ENCODE peak calls at places on chromosomes 11 and 22, in five cellular contexts. A is CD8-positive, alpha-beta memory T cell; P is astrocyte of the cerebellum; M is kidney epithelial cell; Q is fibroblast of mammary gland. B is an unnamed sample.

GRCh38 chr22:30414525-30415047 is 11.0 kb upstream of the MTFP1 start:
- DNase-seq in Q (no peak), A (no peak), M (no peak), P (no peak), B (no peak)

GRCh38 chr22:49855491-49855911 is 1.9 kb downstream of the ZBED4 start:
- DNase-seq in P (no peak), Q (peak), M (no peak), A (no peak), B (no peak)

GRCh38 chr11:94186342-94187203 is 57.9 kb downstream of the PANX1 start:
- DNase-seq in Q (no peak), A (no peak), M (no peak), P (no peak), B (no peak)

GRCh38 chr22:41822289-41823057 is 10.4 kb upstream of the SREBF2 start:
- DNase-seq in A (peak), M (no peak), P (peak), Q (peak), B (peak)

GRCh38 chr22:46587492-46588278 is 32.5 kb upstream of the GRAMD4 start:
- DNase-seq in Q (no peak), M (no peak), A (no peak), P (no peak), B (no peak)

GRCh38 chr11:119791701-119792151 is 62.7 kb upstream of the NECTIN1 start:
- DNase-seq in M (no peak), A (peak), Q (peak), P (peak), B (peak)

GRCh38 chr11:17494019-17494418 is 17.4 kb upstream of the ABCC8 start:
- DNase-seq in Q (no peak), A (no peak), M (no peak), P (no peak), B (no peak)

GRCh38 chr11:60169264-60169915 is 13.5 kb downstream of the MS4A6A start:
- DNase-seq in A (no peak), Q (peak), M (peak), P (no peak), B (no peak)

GRCh38 chr11:102837646-102838045 is 5.8 kb downstream of the MMP3 start:
- DNase-seq in P (no peak), M (no peak), A (no peak), Q (no peak), B (no peak)

GRCh38 chr11:58330861-58331260 is 28.0 kb downstream of the OR5B17 start:
- DNase-seq in Q (peak), A (no peak), M (no peak), P (no peak), B (peak)

GRCh38 chr11:12889243-12889642 is 119.9 kb upstream of the RASSF10 start:
- DNase-seq in P (no peak), A (no peak), Q (peak), M (no peak), B (peak)
- H3K4me3 ChIP-seq in P (no peak), A (no peak), Q (no peak), M (no peak), B (no peak)

DNA sequence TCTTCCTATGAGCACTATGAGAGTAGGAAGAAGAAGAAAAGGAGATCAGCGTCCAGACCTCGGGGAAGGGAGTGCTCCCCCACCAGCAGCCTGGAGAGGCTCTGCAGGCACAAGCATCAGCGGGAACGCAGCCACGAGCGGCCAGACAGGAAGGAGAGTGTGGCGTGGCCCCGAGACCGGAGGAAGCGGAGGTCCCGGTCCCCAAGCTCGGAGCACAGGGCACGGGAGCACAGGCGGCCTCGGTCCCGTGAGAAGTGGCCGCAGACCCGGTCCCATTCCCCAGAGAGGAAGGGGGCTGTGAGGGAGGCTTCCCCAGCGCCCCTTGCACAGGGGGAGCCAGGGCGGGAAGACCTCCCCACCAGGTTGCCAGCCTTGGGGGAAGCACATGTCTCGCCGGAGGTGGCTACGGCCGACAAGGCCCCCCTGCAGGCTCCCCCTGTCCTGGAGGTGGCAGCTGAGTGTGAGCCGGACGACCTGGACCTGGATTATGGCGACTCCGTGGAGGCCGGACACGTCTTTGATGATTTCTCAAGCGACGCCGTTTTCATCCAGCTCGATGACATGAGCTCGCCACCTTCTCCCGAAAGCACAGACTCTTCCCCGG is 6.9 kb downstream of the IRF7 start:
- DNase-seq in M (no peak), P (no peak), A (no peak), Q (no peak), B (no peak)
- H3K4me3 ChIP-seq in M (no peak), P (no peak), A (no peak), Q (no peak), B (no peak)

GRCh38 chr22:20430641-20431519 is 6.7 kb downstream of the SCARF2 start:
- DNase-seq in Q (no peak), P (no peak), A (peak), M (no peak), B (no peak)
- H3K4me3 ChIP-seq in Q (no peak), P (peak), A (peak), M (peak), B (no peak)

DNA sequence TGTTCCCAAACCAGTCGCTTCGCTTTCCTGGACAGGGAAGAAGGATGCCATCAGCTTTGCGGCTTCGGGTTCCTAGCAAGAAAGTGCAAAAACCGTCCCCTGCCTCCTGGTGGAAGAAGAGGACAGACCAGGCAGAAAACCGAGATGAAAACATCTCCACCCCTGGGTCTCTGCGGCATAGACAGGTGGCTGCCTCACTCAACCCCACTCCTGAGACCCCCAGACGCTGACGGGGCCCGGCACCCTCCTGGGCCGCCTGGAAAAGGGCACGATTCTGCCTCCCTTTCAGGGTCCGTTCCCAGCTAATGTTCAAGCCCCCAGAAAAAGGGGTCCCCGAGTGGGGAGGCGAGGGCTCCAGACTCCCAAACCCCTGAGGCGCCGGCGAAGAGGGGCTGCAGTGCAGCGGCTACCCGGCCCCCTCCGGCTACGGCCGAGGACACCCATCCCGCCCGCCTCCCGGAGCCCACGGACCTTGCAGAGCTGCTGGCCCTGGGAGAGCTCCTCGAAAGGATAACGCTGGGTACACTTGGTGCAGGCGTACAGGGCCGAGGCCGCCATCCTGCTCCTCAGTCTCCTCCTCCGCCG is 569 bp downstream of the FAM76B start:
- DNase-seq in Q (peak), A (no peak), M (no peak), P (peak), B (no peak)
- H3K4me3 ChIP-seq in Q (peak), A (peak), M (peak), P (peak), B (peak)

DNA sequence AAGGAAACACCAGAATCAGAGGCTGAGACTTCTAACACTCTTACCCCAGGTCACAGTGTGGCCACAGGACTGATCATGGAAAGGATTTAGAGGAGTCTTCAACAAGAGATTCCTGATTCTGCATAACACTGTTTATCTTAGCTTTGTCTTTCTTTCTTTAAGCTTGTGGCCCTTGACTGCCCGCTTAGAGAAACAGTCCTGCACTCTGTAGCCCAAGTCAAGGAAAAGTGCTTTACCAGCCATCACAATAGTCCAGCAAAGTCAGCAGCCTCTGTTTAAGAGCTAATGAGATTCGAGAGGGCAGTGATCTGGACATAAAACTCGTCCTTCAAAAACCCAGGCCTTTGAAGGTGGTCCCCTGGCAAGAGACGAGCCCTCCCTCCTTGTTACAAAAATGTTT is 30.0 kb downstream of the PRDM10 start:
- DNase-seq in Q (no peak), M (no peak), P (no peak), A (no peak), B (no peak)
- H3K4me3 ChIP-seq in Q (no peak), M (no peak), P (no peak), A (no peak), B (no peak)

DNA sequence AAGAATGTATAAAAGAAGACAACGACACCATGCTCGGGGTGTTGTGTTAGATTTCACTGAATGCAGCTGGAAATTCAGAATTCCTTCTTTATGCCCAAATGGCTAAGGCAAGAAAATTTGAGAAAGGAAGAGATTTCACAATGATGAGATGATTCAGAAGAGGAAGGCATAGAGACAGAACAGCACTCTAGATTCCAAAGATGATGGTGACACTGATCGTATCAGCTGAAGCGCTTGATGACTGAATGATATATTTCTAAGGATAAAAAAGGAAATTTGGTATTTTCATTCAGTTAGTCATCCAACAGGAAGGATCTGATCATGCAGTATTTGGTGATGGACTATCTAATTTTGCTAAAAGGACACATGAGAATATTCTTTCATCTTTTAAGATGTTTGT is 189.2 kb downstream of the EFCAB6 start:
- DNase-seq in A (no peak), M (no peak), Q (no peak), P (no peak), B (no peak)
- H3K4me3 ChIP-seq in A (no peak), M (no peak), Q (no peak), P (no peak), B (no peak)

GRCh38 chr11:77072851-77073327 is 6.1 kb downstream of the CAPN5 start:
- DNase-seq in M (no peak), Q (no peak), A (peak), P (no peak), B (no peak)
- H3K4me3 ChIP-seq in M (no peak), Q (no peak), A (no peak), P (no peak), B (no peak)

GRCh38 chr11:110979696-110980095 is 265.8 kb upstream of the POU2AF2 start:
- DNase-seq in A (no peak), Q (peak), M (no peak), P (no peak), B (no peak)
- H3K4me3 ChIP-seq in A (no peak), Q (no peak), M (no peak), P (no peak), B (no peak)

DNA sequence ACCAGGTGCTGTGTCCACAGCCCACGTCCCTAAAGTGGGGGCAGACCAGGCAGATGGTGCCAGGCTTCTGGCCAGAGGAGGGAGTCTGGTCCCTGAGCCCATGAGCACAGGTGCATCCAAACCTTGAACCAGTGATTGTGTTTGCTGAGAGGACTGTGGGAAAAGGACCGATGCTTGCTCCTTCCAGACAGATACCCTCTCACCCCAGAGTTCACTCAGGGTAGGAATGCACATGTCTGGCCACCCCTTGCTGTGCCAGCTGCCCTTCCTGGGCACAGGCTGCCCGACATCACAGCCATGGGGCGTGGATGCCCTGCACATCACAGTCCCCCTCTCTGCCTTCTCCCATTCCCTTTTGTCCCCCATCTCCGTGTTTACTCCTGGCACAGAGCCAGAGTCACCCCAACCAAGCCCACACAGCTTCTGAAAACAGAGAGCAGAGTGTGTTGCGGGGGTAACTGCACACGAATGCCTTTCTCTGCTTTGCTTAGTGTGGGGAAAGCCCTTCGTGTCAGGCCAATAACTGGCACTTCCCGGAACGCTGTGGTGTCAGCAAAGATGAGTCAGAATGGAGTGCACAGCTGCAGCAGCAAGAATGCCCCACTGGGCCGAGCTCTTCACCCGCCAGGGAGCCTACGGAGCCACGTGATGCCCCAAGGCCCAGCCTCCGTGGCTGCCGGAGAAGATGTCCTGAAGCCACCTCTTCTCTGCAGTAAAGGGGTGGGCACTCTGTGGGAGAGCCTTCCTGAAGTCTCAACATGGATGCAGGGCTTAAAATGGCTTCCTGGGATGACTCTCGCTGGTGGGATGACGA is 7.6 kb downstream of the CARS1 start:
- DNase-seq in P (peak), A (peak), M (peak), Q (peak), B (peak)
- H3K4me3 ChIP-seq in P (no peak), A (no peak), M (no peak), Q (peak), B (peak)

B was measured in AG09309.